ENCODE peak calls at places on chromosomes 2 and 18, in seven cellular contexts. C is prostate gland, I is endothelial cell of umbilical vein, Y is HCT116, G is sigmoid colon, Q is spleen, R is vagina. W is an unnamed sample.

GRCh38 chr18:59986139-59986538 is 86.3 kb downstream of the PMAIP1 start:
- DNase-seq in C (no peak), I (no peak), Y (no peak), G (no peak), Q (no peak), R (no peak), W (no peak)

GRCh38 chr18:30886998-30887397 is 155.5 kb downstream of the DSC3 start:
- DNase-seq in C (no peak), I (no peak), Y (no peak), G (no peak), Q (no peak), R (no peak), W (no peak)

GRCh38 chr2:192228685-192229084 is 34.0 kb upstream of the TMEFF2 start:
- DNase-seq in C (no peak), I (no peak), Y (no peak), G (no peak), Q (no peak), R (no peak), W (no peak)

GRCh38 chr2:237180987-237181386 is 95.3 kb downstream of the COPS8 start:
- DNase-seq in C (no peak), I (no peak), Y (no peak), G (peak; percentile 45), Q (no peak), R (no peak), W (no peak)

GRCh38 chr2:173607601-173608311 is 253.1 kb downstream of the CDCA7 start:
- DNase-seq in C (no peak), I (no peak), Y (no peak), G (no peak), Q (no peak), R (no peak), W (no peak)

GRCh38 chr2:54503192-54503591 is 47.1 kb downstream of the SPTBN1 start:
- DNase-seq in C (peak; percentile 17), I (peak; percentile 66), Y (no peak), G (no peak), Q (no peak), R (no peak), W (no peak)

GRCh38 chr2:85987266-85988178 is 98.7 kb upstream of the ST3GAL5 start:
- DNase-seq in C (no peak), I (no peak), Y (no peak), G (peak; percentile 73), Q (no peak), R (peak; percentile 81), W (no peak)

GRCh38 chr18:475202-475624 is 25.3 kb downstream of the COLEC12 start:
- DNase-seq in C (peak; percentile 13), I (peak; percentile 87), Y (no peak), G (peak; percentile 68), Q (no peak), R (no peak), W (no peak)

GRCh38 chr2:36618381-36618780 is 20.4 kb upstream of the FEZ2 start:
- DNase-seq in C (no peak), I (peak; percentile 83), Y (peak; percentile 81), G (no peak), Q (no peak), R (no peak), W (no peak)

GRCh38 chr2:98191880-98192279 is 104.9 kb downstream of the VWA3B start:
- DNase-seq in C (no peak), I (no peak), Y (no peak), G (no peak), Q (no peak), R (no peak), W (no peak)

GRCh38 chr18:13477147-13477683 is 249.1 kb downstream of the FAM210A start:
- DNase-seq in C (no peak), I (no peak), Y (no peak), G (peak; percentile 50), Q (no peak), R (no peak), W (no peak)

GRCh38 chr2:128835974-128836373 is 517.3 kb upstream of the HS6ST1 start:
- DNase-seq in C (no peak), I (no peak), Y (no peak), G (no peak), Q (no peak), R (no peak), W (no peak)

GRCh38 chr2:180722551-180723239 is 257.7 kb upstream of the UBE2E3 start:
- DNase-seq in C (peak; percentile 9), I (no peak), Y (no peak), G (no peak), Q (no peak), R (no peak), W (no peak)

GRCh38 chr2:30549096-30549495 is 102.0 kb downstream of the LCLAT1 start:
- DNase-seq in C (no peak), I (no peak), Y (no peak), G (no peak), Q (no peak), R (no peak), W (no peak)

DNA sequence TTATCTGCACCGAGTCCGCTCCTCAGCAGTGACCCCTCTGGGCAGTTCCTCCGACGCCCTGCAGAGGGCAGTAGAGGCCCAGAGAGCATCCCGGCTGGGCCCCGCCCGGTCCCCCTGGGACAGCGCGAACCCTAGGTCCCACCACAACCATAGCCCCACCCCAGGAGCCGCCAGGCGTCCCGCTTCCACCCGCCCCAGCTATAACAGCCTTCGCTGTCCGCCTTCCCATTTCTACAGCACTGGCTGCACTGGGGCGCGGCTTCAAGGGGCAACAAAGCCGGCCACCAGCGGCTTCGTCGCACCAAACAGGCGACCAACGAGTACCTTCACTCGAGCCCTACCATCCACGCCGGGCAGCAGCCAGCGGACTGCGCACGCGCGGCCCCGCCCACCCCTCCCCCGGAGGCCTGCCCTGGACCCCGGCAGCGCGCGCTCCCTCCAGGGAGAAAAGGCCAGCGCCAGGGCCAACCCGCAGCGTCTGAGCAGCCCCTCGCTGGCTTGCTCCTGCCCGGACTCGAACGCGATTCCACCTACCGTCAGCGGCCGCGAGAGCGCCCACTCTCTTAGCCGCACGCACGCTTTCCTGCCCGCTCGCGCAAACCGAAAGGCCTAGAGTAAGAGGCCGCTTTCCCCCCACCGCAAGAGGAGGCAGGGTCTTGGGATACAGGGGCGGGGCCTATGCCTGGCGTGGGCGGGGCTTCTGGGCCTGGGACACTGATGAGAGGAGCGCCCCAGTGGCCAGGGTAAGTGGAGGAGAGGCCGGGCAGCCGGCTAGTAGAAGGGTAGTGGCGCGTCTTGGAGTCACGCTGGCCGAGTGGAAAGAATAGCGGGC is at the start of gene NHEJ1:
- DNase-seq in C (peak; percentile 95), I (peak; percentile 96), Y (peak; percentile 88), G (peak; percentile 99), Q (peak; percentile 98), R (peak; percentile 97), W (peak; percentile 95)
- TF ChIP-seq POLR2A in C (peak; percentile 66), I (peak; percentile 76), Y (peak; percentile 86), G (peak; percentile 53), Q (peak; percentile 69), R (no peak), W (no peak)

GRCh38 chr2:23709311-23709710 is 217.6 kb downstream of the ATAD2B start:
- DNase-seq in C (no peak), I (no peak), Y (no peak), G (peak; percentile 49), Q (no peak), R (no peak), W (no peak)
- TF ChIP-seq POLR2AphosphoS5 in C (no peak), I (no peak), Y (no peak), G (no peak), Q (no peak), R (no peak), W (no peak)

GRCh38 chr18:49913221-49913620 is 99.9 kb upstream of the ACAA2 start:
- DNase-seq in C (no peak), I (no peak), Y (no peak), G (no peak), Q (no peak), R (no peak), W (no peak)

GRCh38 chr18:49910019-49910418 is 96.7 kb upstream of the ACAA2 start:
- DNase-seq in C (no peak), I (no peak), Y (no peak), G (no peak), Q (no peak), R (no peak), W (no peak)

GRCh38 chr18:49910986-49911385 is 97.7 kb upstream of the ACAA2 start:
- DNase-seq in C (peak; percentile 6), I (no peak), Y (no peak), G (no peak), Q (no peak), R (no peak), W (no peak)

GRCh38 chr18:49915352-49915751 is 102.0 kb upstream of the ACAA2 start:
- DNase-seq in C (no peak), I (no peak), Y (no peak), G (no peak), Q (no peak), R (no peak), W (no peak)

GRCh38 chr18:49911414-49911813 is 98.1 kb upstream of the ACAA2 start:
- DNase-seq in C (peak; percentile 23), I (no peak), Y (no peak), G (no peak), Q (no peak), R (no peak), W (no peak)
- H3K36me3 ChIP-seq in C (no peaks in the 10 kb centered on the region), I (no peaks in the 10 kb centered on the region), Y (no peaks in the 10 kb centered on the region), G (no peaks in the 10 kb centered on the region), Q (no peaks in the 10 kb centered on the region), R (no peaks in the 10 kb centered on the region), W (no peaks in the 10 kb centered on the region)

DNA sequence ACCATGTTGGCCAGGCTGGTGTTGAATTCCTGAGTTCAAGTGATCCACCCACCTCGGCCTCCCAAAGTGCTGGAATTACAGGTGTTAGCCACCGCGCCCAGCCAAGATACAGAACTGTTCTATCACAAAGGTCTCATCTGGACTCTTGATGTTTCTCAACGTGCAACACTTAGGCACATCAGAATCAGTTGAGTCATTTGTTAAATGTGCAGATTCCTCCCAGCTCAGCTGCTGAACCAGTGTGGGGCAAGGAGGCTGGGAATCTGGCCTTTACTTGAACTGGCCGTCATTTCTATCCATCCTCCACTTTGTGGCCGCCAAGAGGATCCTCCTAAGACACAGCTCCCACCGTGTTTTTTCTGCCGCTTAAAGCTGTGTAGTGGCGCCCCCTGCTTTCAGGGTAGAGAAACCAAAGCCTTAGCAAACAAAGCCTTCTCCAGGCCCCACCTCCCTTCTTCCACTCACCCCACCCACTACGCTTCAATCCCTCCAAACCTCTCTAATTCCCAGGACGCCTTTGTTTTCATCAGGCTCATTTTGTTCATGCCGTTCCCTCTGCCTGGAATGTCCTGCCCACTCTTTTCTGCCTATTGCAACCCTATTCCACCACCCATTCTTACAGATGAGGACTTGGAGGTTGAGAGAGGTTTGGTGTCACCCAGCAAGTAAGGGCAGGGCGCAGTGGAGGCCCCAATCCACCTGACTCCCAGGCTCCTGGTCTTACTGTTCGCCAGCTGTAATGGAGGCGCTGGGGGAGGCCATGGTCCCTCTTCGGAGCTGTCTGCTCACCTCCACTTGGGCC is 776 bp upstream of the SPEG start:
- DNase-seq in C (no peak), I (no peak), Y (peak; percentile 69), G (peak; percentile 94), Q (peak; percentile 31), R (no peak), W (no peak)
- TF ChIP-seq POLR2A in C (no peak), I (no peak), Y (no peak), G (no peak), Q (no peak), R (no peak), W (no peak)

GRCh38 chr2:74538881-74539339 is 9.2 kb downstream of the HTRA2 start:
- DNase-seq in C (no peak), I (no peak), Y (no peak), G (no peak), Q (no peak), R (no peak), W (no peak)
- TF ChIP-seq POLR2AphosphoS5 in C (no peak), I (no peak), Y (no peak), G (no peak), Q (no peak), R (no peak), W (no peak)